ENCODE peak calls at places on chromosomes 5 and 9, in five cellular contexts. N, O, Z, D and M are unnamed samples.
A peak's percentile ranks its signal among the peaks of the same experiment; 100 is the strongest.

GRCh38 chr9:107976767-107977166 is 487.2 kb upstream of the KLF4 start:
- DNase-seq in N (no peak), O (peak; percentile 83), Z (no peak), D (no peak), M (no peak)

GRCh38 chr5:143262393-143263174 is 140.9 kb downstream of the NR3C1 start:
- DNase-seq in N (no peak), O (no peak), Z (no peak), D (no peak), M (no peak)

GRCh38 chr5:117760114-117760513 is 1185.5 kb upstream of the SEMA6A start:
- DNase-seq in N (no peak), O (no peak), Z (no peak), D (no peak), M (no peak)

GRCh38 chr9:98708103-98708932 is 417 bp downstream of the GABBR2 start:
- DNase-seq in N (no peak), O (no peak), Z (no peak), D (no peak), M (no peak)

GRCh38 chr5:61683926-61684325 is 351.9 kb downstream of the ZSWIM6 start:
- DNase-seq in N (no peak), O (no peak), Z (no peak), D (no peak), M (no peak)

GRCh38 chr5:109911731-109912130 is 222.0 kb downstream of the MAN2A1 start:
- DNase-seq in N (no peak), O (no peak), Z (no peak), D (no peak), M (no peak)

GRCh38 chr9:129640086-129640870 is 1.7 kb downstream of the ASB6 start:
- DNase-seq in N (no peak), O (no peak), Z (no peak), D (no peak), M (no peak)

GRCh38 chr9:14945351-14945750 is 35.1 kb upstream of the FREM1 start:
- DNase-seq in N (no peak), O (no peak), Z (no peak), D (no peak), M (no peak)

GRCh38 chr5:107538331-107539162 is 132.2 kb downstream of the EFNA5 start:
- DNase-seq in N (no peak), O (no peak), Z (no peak), D (no peak), M (no peak)

GRCh38 chr5:106412606-106413005 is 1258.1 kb downstream of the EFNA5 start:
- DNase-seq in N (no peak), O (no peak), Z (no peak), D (no peak), M (no peak)

GRCh38 chr9:117487555-117488175 is 72.8 kb upstream of the ASTN2 start:
- DNase-seq in N (peak; percentile 83), O (no peak), Z (peak; percentile 89), D (peak; percentile 89), M (peak; percentile 53)

GRCh38 chr9:111038336-111039202 is at the start of gene LPAR1:
- DNase-seq in N (peak; percentile 29), O (peak; percentile 79), Z (peak; percentile 77), D (peak; percentile 76), M (peak; percentile 36)

GRCh38 chr9:73806876-73807275 is 655.2 kb downstream of the ANXA1 start:
- DNase-seq in N (no peak), O (no peak), Z (no peak), D (no peak), M (no peak)

GRCh38 chr5:38994329-38994927 is 79.8 kb downstream of the RICTOR start:
- DNase-seq in N (no peak), O (no peak), Z (peak; percentile 58), D (peak; percentile 50), M (peak; percentile 37)

GRCh38 chr5:149448831-149449714 is 70.0 kb upstream of the IL17B start:
- DNase-seq in N (no peak), O (no peak), Z (no peak), D (no peak), M (no peak)

GRCh38 chr5:81187885-81188284 is 45.2 kb upstream of the CKMT2 start:
- DNase-seq in N (peak; percentile 86), O (no peak), Z (no peak), D (no peak), M (no peak)

GRCh38 chr5:171630047-171630669 is 155.5 kb upstream of the SMIM23 start:
- DNase-seq in N (peak; percentile 62), O (peak; percentile 70), Z (peak; percentile 81), D (peak; percentile 80), M (peak; percentile 80)

GRCh38 chr5:25862276-25862675 is 1176.1 kb downstream of the CDH9 start:
- DNase-seq in N (no peak), O (no peak), Z (no peak), D (peak; percentile 8), M (no peak)

GRCh38 chr5:25863811-25864210 is 1174.6 kb downstream of the CDH9 start:
- DNase-seq in N (no peak), O (no peak), Z (no peak), D (no peak), M (no peak)

GRCh38 chr5:25858019-25858418 is 1180.4 kb downstream of the CDH9 start:
- DNase-seq in N (no peak), O (no peak), Z (peak; percentile 14), D (peak; percentile 19), M (no peak)
- TF ChIP-seq CTCF in N (no peak), O (no peak), Z (no peak), D (no peak), M (no peak)

DNA sequence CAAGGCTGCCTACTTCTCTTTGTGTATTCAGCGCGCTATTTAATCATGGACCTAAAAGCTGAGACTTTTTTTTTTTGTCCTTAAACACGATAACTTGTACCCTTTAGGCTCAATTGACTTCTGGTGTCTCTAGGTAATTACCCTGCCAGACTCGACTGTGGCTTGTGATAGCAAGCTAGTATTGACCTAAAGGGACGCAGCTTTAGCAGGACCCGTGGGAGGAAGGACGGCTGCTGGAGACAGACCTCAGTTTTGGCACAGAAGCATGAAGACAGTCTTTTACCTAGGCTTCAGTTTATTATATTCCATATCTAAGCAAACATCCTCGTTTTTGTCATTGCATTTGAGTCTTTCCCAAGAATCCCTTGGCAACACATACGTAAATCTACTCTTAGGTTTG is 115.3 kb downstream of the SMC2 start:
- DNase-seq in N (no peak), O (no peak), Z (no peak), D (no peak), M (no peak)
- TF ChIP-seq CTCF in N (no peak), O (no peak), Z (no peak), D (no peak), M (no peak)

DNA sequence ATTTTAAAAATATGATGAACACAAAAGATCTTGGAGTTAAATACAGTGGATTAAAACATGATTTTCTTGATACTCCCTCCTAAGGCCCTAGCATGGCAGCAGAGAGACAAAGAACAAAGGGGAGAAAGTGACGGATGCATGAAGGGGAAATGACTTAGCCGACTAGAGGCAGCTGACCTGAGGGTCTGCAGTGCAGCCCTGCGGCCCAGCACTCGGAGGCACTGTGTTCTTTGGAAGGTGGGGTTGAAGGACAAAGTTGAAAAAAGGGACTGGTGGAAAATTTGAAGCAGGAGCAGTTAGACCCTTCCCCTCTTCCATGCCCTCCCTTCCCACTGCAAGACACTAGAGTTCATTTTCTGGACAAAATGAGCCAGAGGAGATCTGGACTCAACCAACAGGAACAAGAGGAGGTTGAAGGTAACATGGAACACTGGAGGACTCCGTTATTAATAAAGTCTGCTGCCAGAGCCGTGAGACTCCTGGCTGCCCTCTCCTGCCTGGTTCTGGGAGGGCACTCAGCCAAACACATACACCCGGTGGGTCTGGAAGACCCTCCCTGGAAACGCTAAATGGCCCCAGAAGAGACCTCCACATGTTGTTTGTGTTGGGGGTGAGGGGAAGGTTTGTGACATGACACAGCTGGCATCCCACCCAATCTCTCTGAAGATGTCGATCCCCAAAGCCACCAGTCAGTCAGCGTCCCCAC is 98.1 kb downstream of the JMY start:
- DNase-seq in N (no peak), O (no peak), Z (no peak), D (no peak), M (no peak)
- TF ChIP-seq CTCF in N (no peak), O (no peak), Z (no peak), D (peak; percentile 13), M (no peak)

GRCh38 chr5:24005384-24005783 is 498.0 kb downstream of the PRDM9 start:
- DNase-seq in N (no peak), O (no peak), Z (no peak), D (no peak), M (no peak)
- TF ChIP-seq CTCF in N (peak; percentile 33), O (no peak), Z (peak; percentile 44), D (peak; percentile 15), M (no peak)

DNA sequence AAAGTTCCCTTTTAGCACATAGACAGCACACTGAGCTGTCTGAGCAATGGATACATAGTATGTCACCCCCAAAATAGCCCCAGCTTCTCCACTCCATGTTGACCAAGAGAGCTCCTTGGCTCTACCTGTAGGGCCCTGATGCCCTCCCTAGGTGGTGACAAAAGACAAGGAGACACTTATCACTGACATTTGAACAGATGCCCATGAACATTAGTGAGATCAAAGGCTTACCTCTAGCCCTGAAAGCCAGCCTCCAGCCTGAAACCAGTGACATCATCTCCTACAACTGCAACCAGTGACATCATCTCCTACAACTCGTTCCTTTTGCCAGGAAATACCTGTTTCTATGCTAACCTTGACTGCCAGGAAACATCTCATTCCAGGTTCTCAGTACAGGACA is 122.7 kb downstream of the FSTL4 start:
- DNase-seq in N (no peak), O (no peak), Z (no peak), D (peak; percentile 41), M (peak; percentile 32)
- TF ChIP-seq CTCF in N (peak; percentile 45), O (no peak), Z (no peak), D (peak; percentile 23), M (no peak)

GRCh38 chr5:59422026-59422941 is 471.2 kb downstream of the PDE4D start:
- DNase-seq in N (no peak), O (no peak), Z (peak; percentile 42), D (peak; percentile 42), M (no peak)
- TF ChIP-seq CTCF in N (no peak), O (no peak), Z (no peak), D (no peak), M (no peak)

DNA sequence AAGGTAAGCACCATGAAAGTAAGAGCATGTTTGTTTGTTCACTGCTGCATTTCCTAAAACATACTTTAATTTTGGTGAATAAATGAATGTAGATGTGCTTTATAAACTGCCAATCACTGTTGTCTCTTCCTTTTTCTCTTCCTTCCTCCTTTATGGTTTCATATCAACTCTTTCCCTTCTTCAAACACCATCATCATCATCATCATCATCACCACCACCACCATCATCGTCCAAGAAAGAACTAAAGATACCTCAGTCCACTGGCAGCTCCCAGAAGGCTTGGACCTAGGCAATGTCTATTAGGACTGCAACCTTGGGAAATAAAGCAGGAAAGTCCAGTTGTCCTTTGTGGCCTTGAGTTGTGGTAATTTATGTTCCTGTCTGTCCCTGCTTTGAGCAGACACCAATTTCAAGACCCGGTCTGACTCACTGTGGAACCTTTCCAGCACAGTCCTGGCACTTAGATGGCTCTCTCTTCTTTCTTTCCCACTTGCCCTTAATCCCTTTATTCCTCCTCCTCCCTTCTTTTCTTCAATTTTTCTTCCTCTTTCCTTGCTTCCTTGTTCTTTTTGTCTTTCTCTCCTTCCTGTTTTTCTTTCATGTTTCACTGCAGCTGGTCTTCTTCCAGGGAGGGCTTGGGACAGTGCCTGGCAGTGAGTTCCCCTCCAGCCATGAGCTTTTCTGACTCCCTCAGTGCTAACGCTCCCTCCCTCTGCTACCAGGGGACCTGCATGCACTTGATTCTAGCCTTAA is 99.3 kb downstream of the ANGPTL2 start:
- DNase-seq in N (no peak), O (no peak), Z (no peak), D (no peak), M (no peak)
- TF ChIP-seq CTCF in N (no peak), O (no peak), Z (no peak), D (no peak), M (no peak)